ENCODE peak calls at places on chromosomes 3 and 15, in six cellular contexts. W, Z, M, T, X and B are unnamed samples.

GRCh38 chr3:185207931-185208746 is 45.7 kb downstream of the EHHADH start:
- DNase-seq in W (no peak), Z (no peak), M (no peak), T (no peak), X (peak; percentile 22), B (no peak)

GRCh38 chr3:197000211-197000610 is 29.4 kb downstream of the MELTF start:
- DNase-seq in W (no peak), Z (no peak), M (no peak), T (no peak), X (peak; percentile 76), B (peak; percentile 18)

GRCh38 chr3:194158942-194159439 is 23.0 kb downstream of the HES1 start:
- DNase-seq in W (peak; percentile 6), Z (no peak), M (no peak), T (no peak), X (no peak), B (no peak)

GRCh38 chr3:12454076-12454807 is 30.0 kb upstream of the TSEN2 start:
- DNase-seq in W (no peak), Z (no peak), M (no peak), T (no peak), X (no peak), B (no peak)

GRCh38 chr3:196868297-196868661 is 559 bp downstream of the SENP5 start:
- DNase-seq in W (peak; percentile 6), Z (no peak), M (no peak), T (no peak), X (no peak), B (no peak)

GRCh38 chr3:79367066-79367465 is 400.7 kb downstream of the ROBO1 start:
- DNase-seq in W (no peak), Z (no peak), M (no peak), T (no peak), X (no peak), B (no peak)

GRCh38 chr3:120742198-120743080 is at the start of the genes GTF2E1 and RABL3:
- DNase-seq in W (peak; percentile 100), Z (peak; percentile 97), M (peak; percentile 94), T (peak; percentile 99), X (peak; percentile 100), B (peak; percentile 97)

GRCh38 chr15:85403745-85404144 is 23.3 kb downstream of the AKAP13 start:
- DNase-seq in W (peak; percentile 45), Z (no peak), M (no peak), T (no peak), X (no peak), B (no peak)

GRCh38 chr3:150497956-150498355 is 48.3 kb downstream of the SERP1 start:
- DNase-seq in W (no peak), Z (no peak), M (no peak), T (no peak), X (no peak), B (no peak)

GRCh38 chr15:80966431-80967197 is 23.0 kb downstream of the MESD start:
- DNase-seq in W (no peak), Z (no peak), M (no peak), T (no peak), X (no peak), B (no peak)

GRCh38 chr15:80574590-80574989 is 120.5 kb upstream of the ABHD17C start:
- DNase-seq in W (no peak), Z (no peak), M (no peak), T (no peak), X (no peak), B (peak; percentile 21)

GRCh38 chr3:124396397-124396796 is 333.9 kb upstream of the UMPS start:
- DNase-seq in W (no peak), Z (no peak), M (no peak), T (no peak), X (no peak), B (no peak)

GRCh38 chr15:52466134-52466701 is 62.5 kb downstream of the MYO5A start:
- DNase-seq in W (no peak), Z (no peak), M (peak; percentile 64), T (no peak), X (peak; percentile 98), B (peak; percentile 71)

GRCh38 chr3:45944830-45945620 is 1.8 kb downstream of the CXCR6 start:
- DNase-seq in W (no peak), Z (no peak), M (no peak), T (no peak), X (no peak), B (no peak)